ENCODE peak calls at places on chromosomes 16 and 17, in five cellular contexts. V is esophagus squamous epithelium, C is suprapubic skin, Z is GM10248, Y is foreskin fibroblast. Q is an unnamed sample.
A peak's percentile ranks its signal among the peaks of the same experiment; 100 is the strongest.

GRCh38 chr17:75704963-75705875 is 16.0 kb upstream of the ITGB4 start:
- DNase-seq in V (no peak), C (no peak), Z (no peak), Y (no peak), Q (no peak)

GRCh38 chr16:13427943-13428342 is 492.0 kb upstream of the ERCC4 start:
- DNase-seq in V (no peak), C (no peak), Z (no peak), Y (peak; percentile 10), Q (no peak)

GRCh38 chr16:11032922-11033291 is 88.5 kb downstream of the CLEC16A start:
- DNase-seq in V (no peak), C (no peak), Z (no peak), Y (peak; percentile 90), Q (no peak)

GRCh38 chr17:7573324-7574080 is 5.9 kb upstream of the CD68 start:
- DNase-seq in V (peak; percentile 69), C (peak; percentile 94), Z (peak; percentile 89), Y (peak; percentile 97), Q (peak; percentile 94)

GRCh38 chr17:6019959-6020358 is 50.2 kb upstream of the WSCD1 start:
- DNase-seq in V (no peak), C (no peak), Z (no peak), Y (no peak), Q (no peak)

GRCh38 chr16:11977206-11978041 is 890 bp downstream of the SNX29 start:
- DNase-seq in V (no peak), C (no peak), Z (no peak), Y (peak; percentile 93), Q (no peak)

GRCh38 chr17:62899349-62899748 is 66.7 kb upstream of the TANC2 start:
- DNase-seq in V (no peak), C (no peak), Z (no peak), Y (no peak), Q (no peak)

GRCh38 chr17:82252511-82253178 is 20.9 kb downstream of the CSNK1D start:
- DNase-seq in V (no peak), C (no peak), Z (no peak), Y (no peak), Q (no peak)

GRCh38 chr16:53995378-53995777 is 291.2 kb downstream of the IRX3 start:
- DNase-seq in V (no peak), C (no peak), Z (no peak), Y (no peak), Q (no peak)

GRCh38 chr16:59060212-59060611 is 326.1 kb upstream of the GOT2 start:
- DNase-seq in V (no peak), C (no peak), Z (no peak), Y (peak; percentile 75), Q (no peak)

GRCh38 chr17:46942441-46943217 is 19.7 kb downstream of the GOSR2 start:
- DNase-seq in V (no peak), C (no peak), Z (peak; percentile 73), Y (peak; percentile 89), Q (peak; percentile 70)

GRCh38 chr16:3008749-3009088 is 4.0 kb upstream of the CLDN9 start:
- DNase-seq in V (no peak), C (no peak), Z (no peak), Y (no peak), Q (no peak)

GRCh38 chr17:50110591-50111349 is 15.6 kb downstream of the PDK2 start:
- DNase-seq in V (no peak), C (no peak), Z (no peak), Y (no peak), Q (no peak)

GRCh38 chr17:70172921-70173320 is 3.6 kb downstream of the KCNJ2 start:
- DNase-seq in V (no peak), C (no peak), Z (no peak), Y (peak; percentile 45), Q (no peak)

GRCh38 chr17:69269174-69269998 is 40.8 kb upstream of the ABCA10 start:
- DNase-seq in V (no peak), C (no peak), Z (no peak), Y (peak; percentile 67), Q (no peak)

GRCh38 chr16:55502801-55503366 is 6.0 kb upstream of the LPCAT2 start:
- DNase-seq in V (no peak), C (no peak), Z (peak; percentile 4), Y (peak; percentile 94), Q (peak; percentile 7)

GRCh38 chr16:55499951-55500350 is 8.9 kb upstream of the LPCAT2 start:
- DNase-seq in V (no peak), C (peak; percentile 65), Z (peak; percentile 4), Y (peak; percentile 97), Q (no peak)

GRCh38 chr16:55499281-55499680 is 9.6 kb upstream of the LPCAT2 start:
- DNase-seq in V (no peak), C (no peak), Z (no peak), Y (no peak), Q (no peak)

GRCh38 chr16:55503726-55504553 is 4.9 kb upstream of the LPCAT2 start:
- DNase-seq in V (no peak), C (no peak), Z (no peak), Y (no peak), Q (peak; percentile 6)

DNA sequence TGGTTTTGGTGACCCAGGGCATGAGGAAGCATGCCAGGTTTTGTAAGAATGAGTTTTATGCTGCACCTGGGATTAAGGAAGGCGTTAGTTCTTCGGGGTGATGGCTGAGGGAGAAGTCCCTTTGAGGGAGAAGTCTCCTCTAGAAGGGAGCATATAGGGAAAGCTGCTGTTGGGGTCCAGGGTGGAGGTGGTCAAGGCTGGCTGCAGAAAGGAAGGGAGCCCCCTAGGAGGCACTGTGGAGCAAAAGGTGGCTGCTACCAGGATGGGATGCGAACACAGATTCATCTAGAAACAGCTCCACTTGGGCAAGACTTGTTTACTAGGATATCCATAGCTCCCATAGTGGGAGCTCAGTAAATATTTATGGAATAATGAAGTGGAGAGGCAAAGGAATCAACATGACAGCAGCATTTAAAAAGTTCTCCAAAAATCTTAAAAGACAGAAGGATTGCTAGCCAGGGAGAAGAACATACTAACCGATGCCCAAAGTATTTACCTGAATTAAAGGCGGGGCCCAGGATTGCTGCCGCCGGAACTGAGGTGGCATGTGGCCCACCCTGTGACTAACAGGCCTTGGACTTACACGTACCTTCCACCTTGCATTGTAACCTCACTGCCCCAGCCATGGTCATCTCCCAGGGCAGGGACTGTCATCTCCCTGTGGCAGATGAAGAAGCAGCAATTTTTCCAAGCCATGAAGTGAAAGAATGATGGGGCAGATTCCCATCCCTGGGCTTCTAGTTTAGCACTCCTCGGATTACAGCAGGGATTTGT is 7.1 kb upstream of the LPCAT2 start:
- DNase-seq in V (no peak), C (no peak), Z (peak; percentile 12), Y (no peak), Q (peak; percentile 24)
- TF ChIP-seq CTCF in V (no peak), C (no peak), Z (no peak), Y (peak; percentile 52), Q (peak; percentile 19)

DNA sequence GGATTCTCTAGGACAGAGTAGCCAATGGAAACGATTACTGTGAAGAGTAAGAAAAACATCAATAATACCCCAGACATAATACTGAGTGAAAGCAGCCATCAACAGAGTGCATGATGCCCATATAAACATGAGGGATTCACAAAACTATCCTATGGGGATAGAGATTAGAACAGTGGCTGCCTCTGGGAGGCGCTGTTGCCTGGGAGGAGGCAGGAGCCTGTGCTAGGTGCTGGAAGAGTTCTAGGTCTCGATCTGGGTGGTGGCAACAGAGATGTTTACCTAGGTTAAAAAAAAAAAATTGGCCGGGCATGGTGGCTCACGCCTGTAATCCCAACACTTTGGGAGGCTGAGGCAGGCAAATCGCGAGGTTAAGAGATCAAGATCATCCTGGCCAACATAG is 7.9 kb downstream of the FA2H start:
- DNase-seq in V (no peak), C (no peak), Z (no peak), Y (no peak), Q (no peak)
- TF ChIP-seq CTCF in V (no peak), C (no peak), Z (no peak), Y (no peak), Q (peak; percentile 32)

GRCh38 chr16:5220705-5221104 is 123.1 kb upstream of the EEF2KMT start:
- DNase-seq in V (no peak), C (no peak), Z (no peak), Y (no peak), Q (no peak)

GRCh38 chr16:5214466-5214865 is 116.9 kb upstream of the EEF2KMT start:
- DNase-seq in V (no peak), C (no peak), Z (no peak), Y (no peak), Q (no peak)

GRCh38 chr16:5215911-5216310 is 118.3 kb upstream of the EEF2KMT start:
- DNase-seq in V (no peak), C (no peak), Z (no peak), Y (no peak), Q (no peak)

GRCh38 chr16:5216681-5217080 is 119.1 kb upstream of the EEF2KMT start:
- DNase-seq in V (no peak), C (no peak), Z (no peak), Y (no peak), Q (no peak)
- TF ChIP-seq CTCF in V (no peak), C (no peak), Z (no peak), Y (no peak), Q (no peak)

DNA sequence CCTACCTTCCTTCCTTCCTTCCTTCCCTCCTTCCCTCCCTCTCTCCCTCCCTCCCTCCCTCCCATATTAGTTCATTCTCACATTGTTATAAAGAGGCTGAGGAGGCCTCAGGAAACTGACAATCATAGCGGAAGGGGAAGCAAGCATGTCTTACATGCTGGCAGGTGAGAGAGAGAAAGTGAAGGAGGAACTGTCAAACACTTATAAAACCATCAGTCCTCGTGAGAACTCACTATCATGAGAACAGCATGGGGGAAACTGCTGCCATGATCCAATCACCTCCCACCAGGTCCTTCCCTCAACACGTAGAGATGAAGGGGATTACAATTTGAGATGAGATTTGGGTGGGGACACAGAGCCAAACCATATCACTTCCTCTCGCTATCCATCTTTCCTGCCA is 281.6 kb upstream of the FOXF1 start:
- DNase-seq in V (no peak), C (peak; percentile 38), Z (no peak), Y (no peak), Q (no peak)
- TF ChIP-seq CTCF in V (no peak), C (no peak), Z (no peak), Y (no peak), Q (no peak)

GRCh38 chr17:45650601-45651000 is 133.5 kb upstream of the CRHR1 start:
- DNase-seq in V (no peak), C (no peak), Z (no peak), Y (no peak), Q (no peak)

GRCh38 chr17:45649796-45650195 is 134.3 kb upstream of the CRHR1 start:
- DNase-seq in V (no peak), C (no peak), Z (no peak), Y (no peak), Q (no peak)

GRCh38 chr17:45646288-45646988 is 137.7 kb upstream of the CRHR1 start:
- DNase-seq in V (no peak), C (peak; percentile 64), Z (no peak), Y (no peak), Q (no peak)

GRCh38 chr17:45651145-45651713 is 132.9 kb upstream of the CRHR1 start:
- DNase-seq in V (no peak), C (no peak), Z (no peak), Y (no peak), Q (no peak)

DNA sequence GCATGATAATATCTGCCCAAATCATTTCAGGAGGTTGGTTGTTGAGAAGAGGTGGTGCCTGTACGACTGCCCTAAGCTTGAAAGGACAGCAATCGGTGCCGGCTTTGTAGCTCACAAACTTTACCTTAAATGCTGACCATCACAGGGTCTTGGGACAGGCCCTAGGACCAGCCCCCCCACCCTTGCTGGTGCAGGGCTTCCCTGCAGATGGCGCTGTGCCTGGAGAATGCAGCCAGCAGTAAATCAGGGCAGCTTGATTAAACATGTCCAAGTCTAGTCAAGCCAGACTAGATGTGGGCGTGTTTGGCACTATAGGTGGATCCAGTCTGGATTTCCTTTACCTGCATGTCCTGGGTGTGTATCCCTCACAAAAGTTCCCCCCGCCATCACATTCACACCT is 135.5 kb upstream of the CRHR1 start:
- DNase-seq in V (no peak), C (no peak), Z (no peak), Y (no peak), Q (no peak)
- TF ChIP-seq CTCF in V (peak; percentile 13), C (no peak), Z (no peak), Y (no peak), Q (peak; percentile 34)